ENCODE peak calls at places on chromosomes 11 and 22, in ten cellular contexts. Q is lower lobe of right lung, S is thyroid gland, Z is OCI-LY7, X is HL-60, T is psoas muscle, P is A549, K is adrenal gland, O is breast epithelium, J is IMR-90. R is an unnamed sample.

GRCh38 chr22:45785458-45785857 is 113.8 kb downstream of the ATXN10 start:
- DNase-seq in J (peak), X (no peak), S (no peak), Z (no peak), P (peak), K (no peak), T (no peak), O (no peak), Q (no peak), R (no peak)

GRCh38 chr11:9569588-9570164 is 3.8 kb upstream of the WEE1 start:
- DNase-seq in K (no peak), O (no peak), P (no peak), Z (no peak), S (peak), T (no peak), J (no peak), Q (no peak), X (no peak), R (no peak)

GRCh38 chr11:109285465-109285864 is 136.5 kb upstream of the C11orf87 start:
- DNase-seq in P (no peak), Q (no peak), T (no peak), Z (no peak), J (no peak), K (no peak), X (no peak), O (no peak), S (no peak), R (no peak)

GRCh38 chr11:8593455-8593854 is 573 bp downstream of the STK33 start:
- DNase-seq in O (no peak), Q (no peak), J (no peak), Z (no peak), P (no peak), S (no peak), X (no peak), T (no peak), K (no peak), R (no peak)

GRCh38 chr11:65802841-65803240 is 16.0 kb downstream of the OVOL1 start:
- DNase-seq in S (no peak), J (no peak), O (no peak), T (no peak), X (no peak), P (no peak), Q (no peak), Z (peak), K (no peak), R (no peak)

GRCh38 chr11:16356057-16356750 is at the start of gene SOX6:
- DNase-seq in P (no peak), Q (no peak), Z (no peak), X (no peak), K (no peak), O (no peak), J (peak), S (no peak), T (no peak), R (no peak)

GRCh38 chr11:80860632-80861031 is 1419.8 kb upstream of the TENM4 start:
- DNase-seq in Z (no peak), X (no peak), S (no peak), P (no peak), Q (no peak), K (no peak), T (no peak), O (no peak), J (no peak), R (no peak)

GRCh38 chr22:33539902-33540751 is 380.1 kb downstream of the LARGE1 start:
- DNase-seq in K (peak), Q (peak), T (peak), J (peak), O (peak), P (peak), Z (no peak), X (no peak), S (peak), R (no peak)

GRCh38 chr11:30406978-30407762 is 84.3 kb downstream of the ARL14EP start:
- DNase-seq in Q (no peak), O (no peak), T (no peak), S (no peak), J (no peak), K (no peak), X (no peak), P (no peak), Z (no peak), R (no peak)

GRCh38 chr11:122668562-122669090 is 13.1 kb downstream of the UBASH3B start:
- DNase-seq in K (no peak), O (no peak), Q (no peak), J (peak), P (peak), X (no peak), S (no peak), T (no peak), Z (peak), R (no peak)

GRCh38 chr11:17544181-17544622 is at the start of gene USH1C:
- DNase-seq in Z (no peak), S (peak), K (no peak), Q (no peak), O (peak), T (peak), J (no peak), P (peak), X (no peak), R (no peak)

GRCh38 chr11:31645747-31646146 is 136.2 kb downstream of the ELP4 start:
- DNase-seq in S (no peak), P (peak), J (peak), O (no peak), Q (no peak), T (no peak), Z (no peak), X (no peak), K (no peak), R (no peak)

GRCh38 chr11:86446163-86446923 is 71.7 kb downstream of the CCDC81 start:
- DNase-seq in P (no peak), X (no peak), K (no peak), S (no peak), T (no peak), Z (no peak), O (no peak), J (no peak), Q (no peak), R (no peak)

GRCh38 chr11:107859459-107860239 is 1.1 kb upstream of the SLC35F2 start:
- DNase-seq in T (peak), P (peak), Q (peak), X (peak), S (peak), Z (peak), O (peak), J (no peak), K (peak), R (no peak)

GRCh38 chr11:16873289-16873688 is 134.8 kb downstream of the C11orf58 start:
- DNase-seq in X (no peak), S (no peak), T (no peak), P (no peak), Q (no peak), Z (no peak), K (no peak), J (no peak), O (no peak), R (no peak)

GRCh38 chr22:45804986-45805325 is 133.3 kb downstream of the ATXN10 start:
- DNase-seq in J (peak), Q (no peak), Z (no peak), K (no peak), S (no peak), T (no peak), X (peak), P (peak), O (no peak), R (no peak)

GRCh38 chr11:122863704-122864326 is 18.7 kb upstream of the JHY start:
- DNase-seq in K (peak), J (peak), X (peak), S (peak), P (peak), Z (peak), Q (no peak), T (peak), O (no peak), R (no peak)

GRCh38 chr11:44067266-44067665 is 1.2 kb downstream of the ACCS start:
- DNase-seq in J (no peak), Z (no peak), Q (no peak), X (no peak), P (no peak), K (no peak), S (no peak), T (no peak), O (no peak), R (no peak)

GRCh38 chr11:44936527-44936926 is 14.2 kb downstream of the TP53I11 start:
- DNase-seq in O (peak), P (peak), X (peak), S (peak), Z (peak), Q (peak), J (peak), K (peak), T (peak), R (peak)

DNA sequence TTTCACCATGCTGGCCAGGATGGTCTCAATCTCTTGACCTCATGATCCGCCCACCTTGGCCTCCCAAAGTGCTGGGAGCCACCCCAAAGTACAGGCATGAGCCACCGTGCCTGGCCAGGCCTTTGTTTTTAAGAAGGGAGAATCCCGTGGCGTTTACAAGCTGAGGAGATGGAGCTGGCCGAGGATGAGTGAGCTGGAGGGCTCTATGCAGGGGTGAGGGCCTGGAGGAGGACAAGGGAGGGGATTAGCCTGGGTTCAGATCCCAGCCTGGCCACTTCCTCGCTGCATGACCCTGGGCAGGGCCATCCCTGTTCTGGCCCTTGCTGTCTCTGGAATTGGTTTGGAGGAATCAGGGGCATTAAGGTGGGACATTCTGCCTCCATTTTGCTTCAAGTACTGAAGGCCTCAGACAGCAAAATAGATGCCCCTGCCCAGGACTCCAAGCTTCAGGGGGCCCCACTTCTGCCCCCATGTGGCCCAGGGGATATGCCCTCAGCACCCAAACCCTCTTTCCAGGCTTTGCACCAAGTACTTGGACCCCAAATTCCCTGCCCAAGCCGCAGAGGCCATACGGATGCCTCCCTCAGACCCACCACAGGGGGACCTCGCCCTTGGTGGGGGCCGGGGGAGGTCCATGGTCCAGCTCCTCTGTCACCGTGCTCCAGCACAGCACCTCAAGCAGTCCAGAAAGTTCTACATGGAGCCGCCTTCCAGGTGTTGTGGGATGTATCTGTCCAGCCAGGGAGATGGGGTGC is 12.1 kb upstream of the LRP5 start:
- DNase-seq in O (no peak), P (no peak), Z (no peak), X (no peak), T (no peak), Q (no peak), K (no peak), S (no peak), J (no peak), R (no peak)
- H3K4me3 ChIP-seq in O (no peak), P (no peak), Z (no peak), X (no peak), T (no peak), Q (no peak), K (no peak), S (no peak), J (no peak), R (no peak)

DNA sequence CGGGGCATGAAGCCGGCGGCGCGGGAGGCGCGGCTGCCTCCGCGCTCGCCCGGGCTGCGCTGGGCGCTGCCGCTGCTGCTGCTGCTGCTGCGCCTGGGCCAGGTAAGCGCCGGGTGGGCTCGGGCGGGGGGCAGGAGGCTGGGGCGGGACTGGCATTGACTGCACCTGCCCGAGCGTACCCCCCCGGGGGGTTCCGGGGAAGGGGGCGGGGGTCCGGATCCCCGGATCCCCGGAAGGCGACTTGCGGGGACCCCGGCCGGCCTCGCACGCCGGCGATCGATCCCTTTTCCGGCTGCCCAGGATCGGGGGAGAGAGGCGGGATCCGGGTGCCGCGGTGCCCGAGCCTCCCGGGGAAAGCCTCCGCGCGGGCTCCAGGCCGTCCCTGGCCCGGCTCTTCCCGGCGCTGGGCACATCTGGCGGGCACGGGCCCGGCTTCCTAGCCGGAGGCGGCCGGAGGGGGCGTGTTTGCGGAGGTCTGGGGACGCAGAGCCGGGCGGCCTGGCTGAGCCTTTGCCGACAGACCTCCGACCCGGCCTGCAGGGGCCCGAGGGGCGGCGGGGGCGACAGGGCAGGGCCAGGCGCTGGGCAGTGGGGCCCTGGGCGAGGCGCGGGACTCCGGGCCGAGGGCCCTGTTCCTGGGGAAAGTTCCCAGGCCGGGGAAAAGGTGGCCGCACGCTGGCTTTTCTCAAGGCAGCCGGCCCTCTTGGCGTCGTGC is 705 bp downstream of the PTPRJ start:
- DNase-seq in K (peak), T (peak), Q (peak), S (peak), P (peak), O (no peak), Z (peak), X (peak), J (peak), R (no peak)
- TF ChIP-seq CTCF in K (no peak), T (peak), Q (peak), S (no peak), P (no peak), O (no peak), Z (peak), X (no peak), J (peak), R (peak)

GRCh38 chr22:24681236-24681635 is 78.2 kb downstream of the GGT1 start:
- DNase-seq in J (peak), T (no peak), O (no peak), Z (no peak), P (no peak), Q (no peak), K (no peak), S (no peak), X (no peak), R (no peak)
- H3K27ac ChIP-seq in J (peak), T (no peak), O (no peak), Z (no peak), P (no peak), Q (no peak), K (no peak), S (no peak), X (no peak), R (no peak)

GRCh38 chr11:64039012-64039665 is 3.4 kb downstream of the FLRT1 start:
- DNase-seq in O (no peak), P (no peak), Z (no peak), K (no peak), Q (no peak), X (no peak), S (no peak), T (no peak), J (no peak), R (no peak)

GRCh38 chr11:64036081-64037026 is 623 bp downstream of the FLRT1 start:
- DNase-seq in O (no peak), X (no peak), T (peak), Q (no peak), P (no peak), K (no peak), S (peak), J (peak), Z (no peak), R (no peak)

GRCh38 chr11:64038500-64038899 is 2.8 kb downstream of the FLRT1 start:
- DNase-seq in P (no peak), K (no peak), J (no peak), O (no peak), X (no peak), Q (no peak), S (no peak), Z (no peak), T (no peak), R (no peak)

GRCh38 chr11:64035581-64035980 is at the start of gene FLRT1:
- DNase-seq in S (peak), P (no peak), Q (no peak), O (no peak), X (no peak), K (no peak), T (no peak), Z (no peak), J (no peak), R (no peak)

DNA sequence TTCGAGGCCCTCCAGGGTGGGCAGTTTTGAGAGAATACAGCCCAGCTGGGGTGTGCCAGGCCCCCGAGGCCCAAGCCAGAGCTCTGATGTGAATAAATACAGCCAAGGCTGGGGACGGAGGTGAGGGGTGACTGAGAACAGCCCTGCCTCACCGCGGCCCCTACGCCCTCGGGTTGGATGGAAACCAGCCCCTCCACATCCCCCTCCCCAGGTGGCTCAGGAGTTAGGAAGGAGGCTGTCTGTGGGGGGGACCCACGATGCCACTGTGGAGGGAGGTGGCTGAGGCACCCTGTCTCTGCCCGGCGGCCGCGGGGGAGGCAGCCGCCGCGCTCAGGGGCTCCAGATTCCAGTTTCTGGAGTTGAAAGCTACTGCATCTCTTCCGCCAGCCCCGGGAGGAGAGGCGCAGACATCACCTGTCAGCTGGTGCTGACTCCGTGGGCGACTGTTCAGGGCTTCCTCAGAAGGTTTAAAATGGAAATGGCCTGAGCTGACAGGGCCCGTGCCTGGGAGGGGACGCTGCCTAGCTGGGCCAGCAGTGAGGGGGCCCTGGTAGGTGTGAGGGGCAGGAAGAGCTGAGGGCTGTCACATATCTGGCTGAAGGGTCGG is 1.4 kb downstream of the FLRT1 start:
- DNase-seq in T (no peak), K (no peak), P (no peak), Z (no peak), X (no peak), O (no peak), S (peak), J (no peak), Q (no peak), R (no peak)
- H3K4me3 ChIP-seq in T (peak), K (no peak), P (no peak), Z (no peak), X (no peak), O (peak), S (no peak), J (no peak), Q (no peak), R (peak)

GRCh38 chr11:130489027-130489584 is 40.7 kb downstream of the ADAMTS15 start:
- DNase-seq in X (no peak), Z (no peak), O (no peak), Q (no peak), K (no peak), S (no peak), P (no peak), T (no peak), J (no peak), R (no peak)

GRCh38 chr11:130489716-130490115 is 41.3 kb downstream of the ADAMTS15 start:
- DNase-seq in P (no peak), Z (no peak), Q (no peak), K (no peak), S (no peak), T (no peak), X (no peak), J (no peak), O (no peak), R (no peak)

GRCh38 chr11:130487390-130488186 is 39.1 kb downstream of the ADAMTS15 start:
- DNase-seq in Z (no peak), O (no peak), T (no peak), X (no peak), J (no peak), K (no peak), S (no peak), P (no peak), Q (no peak), R (no peak)

GRCh38 chr11:130486981-130487380 is 38.5 kb downstream of the ADAMTS15 start:
- DNase-seq in J (no peak), T (no peak), X (no peak), Z (no peak), K (no peak), O (no peak), S (no peak), Q (peak), P (no peak), R (no peak)

DNA sequence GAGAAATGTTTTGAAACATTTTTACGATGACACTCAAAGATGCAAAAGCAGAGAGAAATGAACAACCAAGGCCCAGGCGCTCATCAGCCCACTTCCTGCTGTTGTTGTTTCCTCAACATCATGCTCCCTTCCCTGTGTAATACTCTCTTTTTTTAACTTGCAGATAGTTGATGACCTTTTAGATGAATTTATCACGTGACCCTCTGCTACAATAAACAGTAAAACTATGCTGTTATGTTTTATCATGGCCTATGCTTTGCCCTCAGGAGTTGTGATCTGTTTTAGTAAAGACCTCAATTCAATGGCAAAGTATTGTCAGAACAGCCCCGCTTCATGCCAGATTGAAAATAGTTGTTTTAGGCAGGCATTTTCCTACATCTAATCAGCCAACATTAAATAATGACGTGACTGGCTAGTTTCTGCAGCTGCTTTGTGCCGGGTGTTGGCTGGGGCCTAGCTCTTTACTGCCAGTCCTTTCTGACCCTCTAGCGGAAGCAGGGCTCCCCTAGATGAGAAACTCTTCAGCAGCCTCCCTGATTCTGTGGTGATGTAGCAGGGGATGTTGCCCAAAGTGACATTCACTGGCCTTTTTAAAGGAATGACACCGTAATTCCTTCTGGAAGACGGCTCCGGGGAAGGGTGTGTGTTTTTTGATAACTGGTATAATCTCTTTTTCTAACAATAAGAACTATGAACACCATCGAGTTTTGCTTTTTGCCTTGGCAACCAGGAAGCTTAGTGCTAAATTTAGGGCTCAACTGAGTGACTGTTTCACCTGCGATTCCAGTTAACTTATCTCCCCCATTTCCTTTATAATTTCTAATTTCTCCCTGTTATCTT is 40.0 kb downstream of the ADAMTS15 start:
- DNase-seq in S (no peak), O (no peak), P (no peak), Q (no peak), T (no peak), X (no peak), J (peak), Z (no peak), K (no peak), R (peak)
- TF ChIP-seq CTCF in S (no peak), O (no peak), P (no peak), Q (no peak), T (no peak), X (no peak), J (no peak), Z (no peak), K (no peak), R (no peak)